ENCODE peak calls at places on chromosomes 6 and 20, in eight cellular contexts. One of them, this sample, is unnamed.

GRCh38 chr6:142886431-142887170 is 58.4 kb downstream of the HIVEP2 start:
- DNase-seq in NB4: peak; percentile 78
- DNase-seq in H7: no peak
- DNase-seq in lower leg skin: no peak
- DNase-seq in upper lobe of left lung: no peak
- DNase-seq in transverse colon: no peak
- DNase-seq in heart left ventricle: no peak
- DNase-seq in fibroblast of lung: peak; percentile 54
- DNase-seq in this sample: no peak

GRCh38 chr6:82612475-82612874 is 248.9 kb downstream of the TPBG start:
- DNase-seq in NB4: no peak
- DNase-seq in H7: no peak
- DNase-seq in lower leg skin: no peak
- DNase-seq in upper lobe of left lung: no peak
- DNase-seq in transverse colon: no peak
- DNase-seq in heart left ventricle: no peak
- DNase-seq in fibroblast of lung: peak; percentile 17
- DNase-seq in this sample: no peak

GRCh38 chr20:17870063-17870740 is 98.4 kb downstream of the SNX5 start:
- DNase-seq in NB4: no peak
- DNase-seq in H7: no peak
- DNase-seq in lower leg skin: no peak
- DNase-seq in upper lobe of left lung: no peak
- DNase-seq in transverse colon: no peak
- DNase-seq in heart left ventricle: no peak
- DNase-seq in fibroblast of lung: no peak
- DNase-seq in this sample: no peak

GRCh38 chr6:126535138-126535537 is 195.2 kb downstream of the CENPW start:
- DNase-seq in NB4: no peak
- DNase-seq in H7: no peak
- DNase-seq in lower leg skin: no peak
- DNase-seq in upper lobe of left lung: no peak
- DNase-seq in transverse colon: no peak
- DNase-seq in heart left ventricle: no peak
- DNase-seq in fibroblast of lung: no peak
- DNase-seq in this sample: no peak

GRCh38 chr6:42710316-42710715 is 12.1 kb downstream of the PRPH2 start:
- DNase-seq in NB4: no peak
- DNase-seq in H7: peak; percentile 68
- DNase-seq in lower leg skin: no peak
- DNase-seq in upper lobe of left lung: no peak
- DNase-seq in transverse colon: no peak
- DNase-seq in heart left ventricle: no peak
- DNase-seq in fibroblast of lung: peak; percentile 75
- DNase-seq in this sample: no peak

GRCh38 chr6:151482290-151482689 is 11.5 kb upstream of the CCDC170 start:
- DNase-seq in NB4: no peak
- DNase-seq in H7: no peak
- DNase-seq in lower leg skin: no peak
- DNase-seq in upper lobe of left lung: no peak
- DNase-seq in transverse colon: no peak
- DNase-seq in heart left ventricle: no peak
- DNase-seq in fibroblast of lung: peak; percentile 11
- DNase-seq in this sample: no peak

GRCh38 chr20:50425076-50425475 is 85.1 kb upstream of the PTPN1 start:
- DNase-seq in NB4: peak; percentile 74
- DNase-seq in H7: no peak
- DNase-seq in lower leg skin: no peak
- DNase-seq in upper lobe of left lung: no peak
- DNase-seq in transverse colon: no peak
- DNase-seq in heart left ventricle: no peak
- DNase-seq in fibroblast of lung: no peak
- DNase-seq in this sample: no peak

GRCh38 chr6:21185849-21186478 is 407.6 kb upstream of the SOX4 start:
- DNase-seq in NB4: no peak
- DNase-seq in H7: peak; percentile 75
- DNase-seq in lower leg skin: no peak
- DNase-seq in upper lobe of left lung: no peak
- DNase-seq in transverse colon: no peak
- DNase-seq in heart left ventricle: no peak
- DNase-seq in fibroblast of lung: no peak
- DNase-seq in this sample: no peak

GRCh38 chr6:30508890-30509736 is 19.8 kb downstream of the HLA-E start:
- DNase-seq in NB4: peak; percentile 87
- DNase-seq in H7: no peak
- DNase-seq in lower leg skin: peak; percentile 49
- DNase-seq in upper lobe of left lung: no peak
- DNase-seq in transverse colon: no peak
- DNase-seq in heart left ventricle: no peak
- DNase-seq in fibroblast of lung: peak; percentile 28
- DNase-seq in this sample: no peak

GRCh38 chr20:37729909-37730308 is 36.1 kb downstream of the CTNNBL1 start:
- DNase-seq in NB4: no peak
- DNase-seq in H7: no peak
- DNase-seq in lower leg skin: no peak
- DNase-seq in upper lobe of left lung: no peak
- DNase-seq in transverse colon: no peak
- DNase-seq in heart left ventricle: no peak
- DNase-seq in fibroblast of lung: peak; percentile 53
- DNase-seq in this sample: no peak

GRCh38 chr20:33814238-33814712 is 3.1 kb downstream of the CHMP4B start:
- DNase-seq in NB4: no peak
- DNase-seq in H7: no peak
- DNase-seq in lower leg skin: no peak
- DNase-seq in upper lobe of left lung: no peak
- DNase-seq in transverse colon: peak; percentile 65
- DNase-seq in heart left ventricle: no peak
- DNase-seq in fibroblast of lung: no peak
- DNase-seq in this sample: no peak

GRCh38 chr6:3363296-3364025 is 93.4 kb downstream of the SLC22A23 start:
- DNase-seq in NB4: no peak
- DNase-seq in H7: no peak
- DNase-seq in lower leg skin: no peak
- DNase-seq in upper lobe of left lung: peak; percentile 92
- DNase-seq in transverse colon: peak; percentile 89
- DNase-seq in heart left ventricle: no peak
- DNase-seq in fibroblast of lung: no peak
- DNase-seq in this sample: no peak

GRCh38 chr6:6193221-6193745 is 127.2 kb downstream of the F13A1 start:
- DNase-seq in NB4: no peak
- DNase-seq in H7: no peak
- DNase-seq in lower leg skin: no peak
- DNase-seq in upper lobe of left lung: no peak
- DNase-seq in transverse colon: no peak
- DNase-seq in heart left ventricle: no peak
- DNase-seq in fibroblast of lung: no peak
- DNase-seq in this sample: no peak

GRCh38 chr6:5108536-5108935 is 23.4 kb downstream of the PPP1R3G start:
- DNase-seq in NB4: no peak
- DNase-seq in H7: peak; percentile 51
- DNase-seq in lower leg skin: peak; percentile 67
- DNase-seq in upper lobe of left lung: no peak
- DNase-seq in transverse colon: no peak
- DNase-seq in heart left ventricle: no peak
- DNase-seq in fibroblast of lung: no peak
- DNase-seq in this sample: no peak

DNA sequence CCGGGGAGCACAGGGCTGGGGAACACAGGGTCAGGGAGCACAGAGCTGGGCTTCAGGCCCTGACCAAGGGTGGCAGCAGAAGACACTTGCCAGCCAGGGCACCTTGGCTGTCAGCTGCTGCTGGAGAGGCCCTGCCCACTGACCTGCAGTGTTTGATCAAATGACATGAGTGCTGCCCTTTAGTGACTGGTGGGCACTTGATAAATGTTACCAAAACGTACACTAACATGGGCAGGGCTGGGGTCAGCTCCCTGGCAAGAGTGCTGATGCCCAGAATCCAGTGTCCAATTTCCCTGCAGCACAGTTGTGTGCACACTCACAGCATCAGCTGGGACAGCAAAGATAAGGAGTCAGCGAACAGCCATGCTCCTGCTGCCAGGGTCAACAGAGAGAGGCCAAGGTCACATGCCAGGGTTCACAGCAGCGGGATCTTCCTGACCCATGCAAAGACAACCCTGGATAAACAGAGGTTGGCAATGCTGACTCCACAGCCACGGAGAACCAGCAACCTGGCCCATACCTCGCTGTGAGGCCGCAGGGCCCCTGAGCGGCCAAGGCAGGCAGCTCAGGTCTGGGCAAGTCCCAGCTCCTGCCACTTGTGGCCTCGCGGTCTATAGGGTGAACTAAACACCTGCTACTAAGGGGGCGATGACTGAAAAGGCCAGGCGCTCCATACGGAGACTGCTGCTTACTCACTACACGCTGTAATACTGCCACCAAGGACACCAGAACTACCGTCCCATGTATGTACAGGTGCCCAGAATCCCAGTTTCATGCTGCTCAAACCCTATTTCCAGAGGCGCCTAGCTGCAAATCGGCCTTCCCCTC is 46.3 kb downstream of the NINL start:
- DNase-seq in NB4: no peak
- DNase-seq in H7: peak; percentile 59
- DNase-seq in lower leg skin: peak; percentile 77
- DNase-seq in upper lobe of left lung: peak; percentile 50
- DNase-seq in transverse colon: no peak
- DNase-seq in heart left ventricle: peak; percentile 50
- DNase-seq in fibroblast of lung: no peak
- DNase-seq in this sample: no peak
- H3K4me3 ChIP-seq in NB4: no peak overlapping the region
- H3K4me3 ChIP-seq in H7: no peak overlapping the region
- H3K4me3 ChIP-seq in lower leg skin: no peak overlapping the region
- H3K4me3 ChIP-seq in upper lobe of left lung: no peak overlapping the region
- H3K4me3 ChIP-seq in transverse colon: no peak overlapping the region
- H3K4me3 ChIP-seq in heart left ventricle: peak overlapping the region; percentile 34
- H3K4me3 ChIP-seq in fibroblast of lung: no peak overlapping the region
- H3K4me3 ChIP-seq in this sample: peak overlapping the region; percentile 29

GRCh38 chr20:59455392-59456341 is 148.7 kb upstream of the PHACTR3 start:
- DNase-seq in NB4: peak; percentile 30
- DNase-seq in H7: peak; percentile 80
- DNase-seq in lower leg skin: no peak
- DNase-seq in upper lobe of left lung: no peak
- DNase-seq in transverse colon: no peak
- DNase-seq in heart left ventricle: peak; percentile 54
- DNase-seq in fibroblast of lung: no peak
- DNase-seq in this sample: no peak
- H3K4me3 ChIP-seq in NB4: no peak overlapping the region
- H3K4me3 ChIP-seq in H7: no peak overlapping the region
- H3K4me3 ChIP-seq in lower leg skin: no peak overlapping the region
- H3K4me3 ChIP-seq in upper lobe of left lung: no peak overlapping the region
- H3K4me3 ChIP-seq in transverse colon: no peak overlapping the region
- H3K4me3 ChIP-seq in heart left ventricle: no peak overlapping the region
- H3K4me3 ChIP-seq in fibroblast of lung: no peak overlapping the region
- H3K4me3 ChIP-seq in this sample: no peak overlapping the region

DNA sequence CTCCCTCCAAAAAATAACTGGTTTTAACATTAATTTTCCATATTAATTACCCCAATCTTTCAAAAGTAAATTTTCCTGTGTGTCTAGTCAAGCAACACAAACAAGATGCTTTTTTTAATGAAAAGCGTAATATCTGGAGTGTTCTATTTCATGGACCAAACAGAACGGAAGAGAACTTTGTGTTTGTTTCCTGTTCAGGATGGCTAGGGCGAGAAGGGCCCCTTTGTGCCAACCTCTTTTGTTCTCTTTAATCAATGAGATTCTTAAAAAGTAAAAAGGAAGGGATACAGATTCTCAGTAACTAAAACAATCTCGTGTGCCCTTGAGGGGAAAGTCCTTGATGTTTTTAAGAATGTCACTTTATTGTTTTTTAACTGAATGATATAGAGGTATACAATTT is 55.7 kb downstream of the GNAS start:
- DNase-seq in NB4: no peak
- DNase-seq in H7: no peak
- DNase-seq in lower leg skin: no peak
- DNase-seq in upper lobe of left lung: no peak
- DNase-seq in transverse colon: no peak
- DNase-seq in heart left ventricle: no peak
- DNase-seq in fibroblast of lung: no peak
- DNase-seq in this sample: no peak
- H3K4me3 ChIP-seq in NB4: peak overlapping the region; percentile 30
- H3K4me3 ChIP-seq in H7: no peak overlapping the region
- H3K4me3 ChIP-seq in lower leg skin: no peak overlapping the region
- H3K4me3 ChIP-seq in upper lobe of left lung: no peak overlapping the region
- H3K4me3 ChIP-seq in transverse colon: no peak overlapping the region
- H3K4me3 ChIP-seq in heart left ventricle: no peak overlapping the region
- H3K4me3 ChIP-seq in fibroblast of lung: no peak overlapping the region
- H3K4me3 ChIP-seq in this sample: no peak overlapping the region

GRCh38 chr6:137811121-137811911 is 55.7 kb upstream of the TNFAIP3 start:
- DNase-seq in NB4: peak; percentile 94
- DNase-seq in H7: no peak
- DNase-seq in lower leg skin: peak; percentile 94
- DNase-seq in upper lobe of left lung: peak; percentile 97
- DNase-seq in transverse colon: peak; percentile 82
- DNase-seq in heart left ventricle: peak; percentile 41
- DNase-seq in fibroblast of lung: peak; percentile 87
- DNase-seq in this sample: peak; percentile 84

GRCh38 chr6:137808836-137809315 is 58.2 kb upstream of the TNFAIP3 start:
- DNase-seq in NB4: peak; percentile 34
- DNase-seq in H7: no peak
- DNase-seq in lower leg skin: no peak
- DNase-seq in upper lobe of left lung: no peak
- DNase-seq in transverse colon: no peak
- DNase-seq in heart left ventricle: no peak
- DNase-seq in fibroblast of lung: no peak
- DNase-seq in this sample: no peak

GRCh38 chr6:137810554-137811120 is 56.4 kb upstream of the TNFAIP3 start:
- DNase-seq in NB4: peak; percentile 63
- DNase-seq in H7: no peak
- DNase-seq in lower leg skin: no peak
- DNase-seq in upper lobe of left lung: no peak
- DNase-seq in transverse colon: no peak
- DNase-seq in heart left ventricle: no peak
- DNase-seq in fibroblast of lung: no peak
- DNase-seq in this sample: no peak

GRCh38 chr6:137813308-137813707 is 53.8 kb upstream of the TNFAIP3 start:
- DNase-seq in NB4: no peak
- DNase-seq in H7: no peak
- DNase-seq in lower leg skin: no peak
- DNase-seq in upper lobe of left lung: no peak
- DNase-seq in transverse colon: no peak
- DNase-seq in heart left ventricle: no peak
- DNase-seq in fibroblast of lung: peak; percentile 24
- DNase-seq in this sample: no peak

DNA sequence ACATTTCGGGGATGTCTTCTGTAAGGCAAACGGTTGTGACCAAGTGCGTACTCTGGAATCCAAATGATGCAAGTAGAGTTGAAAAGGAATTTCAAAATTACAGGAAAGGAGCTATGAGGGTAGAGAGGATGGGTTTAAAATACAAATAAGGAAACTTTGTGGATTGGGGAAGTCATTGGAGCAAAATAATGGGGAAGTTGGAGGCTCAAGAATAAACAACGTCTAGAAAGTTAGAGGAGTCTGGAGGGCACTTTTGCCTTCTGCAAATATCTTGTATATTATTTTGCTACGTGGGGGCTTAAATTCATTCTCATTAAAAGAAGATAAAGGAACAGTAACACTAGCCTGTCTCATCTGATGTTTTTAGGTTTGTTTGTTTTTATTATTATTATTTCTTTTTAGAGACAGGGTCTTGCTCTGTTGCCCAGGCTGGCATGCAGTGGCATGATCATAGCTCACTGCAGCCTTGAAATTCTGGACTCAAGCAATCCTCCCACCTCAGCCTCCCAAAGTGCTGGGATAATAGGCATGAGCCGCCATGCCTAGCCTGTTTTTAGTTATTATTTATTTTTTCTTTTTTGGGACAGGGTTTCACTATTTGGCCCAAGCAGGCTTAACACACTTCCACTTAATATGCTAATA is 55.0 kb upstream of the TNFAIP3 start:
- DNase-seq in NB4: peak; percentile 60
- DNase-seq in H7: no peak
- DNase-seq in lower leg skin: no peak
- DNase-seq in upper lobe of left lung: no peak
- DNase-seq in transverse colon: no peak
- DNase-seq in heart left ventricle: no peak
- DNase-seq in fibroblast of lung: no peak
- DNase-seq in this sample: no peak
- H3K4me3 ChIP-seq in NB4: peak overlapping the region; percentile 58
- H3K4me3 ChIP-seq in H7: no peak overlapping the region
- H3K4me3 ChIP-seq in lower leg skin: no peak overlapping the region
- H3K4me3 ChIP-seq in upper lobe of left lung: no peak overlapping the region
- H3K4me3 ChIP-seq in transverse colon: no peak overlapping the region
- H3K4me3 ChIP-seq in heart left ventricle: no peak overlapping the region
- H3K4me3 ChIP-seq in fibroblast of lung: no peak overlapping the region
- H3K4me3 ChIP-seq in this sample: no peak overlapping the region